ENCODE peak calls at places on chromosome 6, in five cellular contexts. G is heart right ventricle, Y is body of pancreas, M is esophagus squamous epithelium, O is fibroblast of lung. A is an unnamed sample.

GRCh38 chr6:43478008-43478372 is 620 bp downstream of the TJAP1 start:
- DNase-seq in G (no peak), M (no peak), O (no peak), Y (no peak), A (no peak)

GRCh38 chr6:158605266-158605878 is 39.2 kb downstream of the DYNLT1 start:
- DNase-seq in M (no peak), Y (peak), G (no peak), O (peak), A (peak)

GRCh38 chr6:6315660-6316059 is 4.8 kb downstream of the F13A1 start:
- DNase-seq in O (peak), Y (peak), G (no peak), M (no peak), A (peak)

GRCh38 chr6:15623282-15624116 is 39.3 kb downstream of the DTNBP1 start:
- DNase-seq in M (no peak), Y (no peak), O (peak), G (no peak), A (no peak)

GRCh38 chr6:96836579-96837137 is 619 bp downstream of the GPR63 start:
- DNase-seq in Y (no peak), G (no peak), M (no peak), O (peak), A (no peak)

GRCh38 chr6:33630014-33630413 is 8.9 kb downstream of the ITPR3 start:
- DNase-seq in M (no peak), O (no peak), G (no peak), Y (no peak), A (no peak)

GRCh38 chr6:7725849-7726415 is at the start of gene BMP6:
- DNase-seq in M (no peak), G (peak), Y (peak), O (peak), A (peak)

GRCh38 chr6:151757506-151757955 is 50.0 kb upstream of the ESR1 start:
- DNase-seq in M (no peak), Y (no peak), O (no peak), G (no peak), A (no peak)

GRCh38 chr6:51514396-51515051 is 572.9 kb downstream of the PKHD1 start:
- DNase-seq in G (no peak), M (no peak), O (no peak), Y (no peak), A (no peak)

GRCh38 chr6:36371231-36371630 is 16.2 kb downstream of the ETV7 start:
- DNase-seq in Y (no peak), M (no peak), O (no peak), G (no peak), A (no peak)

GRCh38 chr6:110358536-110359148 is 493 bp upstream of the METTL24 start:
- DNase-seq in G (no peak), Y (no peak), O (no peak), M (no peak), A (no peak)

GRCh38 chr6:21752054-21752811 is 158.7 kb downstream of the SOX4 start:
- DNase-seq in O (no peak), M (no peak), Y (no peak), G (no peak), A (no peak)

GRCh38 chr6:142773324-142773723 is 171.7 kb downstream of the HIVEP2 start:
- DNase-seq in G (no peak), M (no peak), Y (no peak), O (no peak), A (no peak)

GRCh38 chr6:36242161-36242560 is 27.7 kb upstream of the PNPLA1 start:
- DNase-seq in G (no peak), O (no peak), M (no peak), Y (no peak), A (no peak)

GRCh38 chr6:126947070-126947469 is 171.4 kb upstream of the RSPO3 start:
- DNase-seq in O (peak), G (no peak), M (no peak), Y (no peak), A (no peak)

GRCh38 chr6:16471222-16471784 is 232.9 kb downstream of the GMPR start:
- DNase-seq in O (no peak), Y (no peak), M (no peak), G (no peak), A (no peak)

GRCh38 chr6:148535976-148536375 is 193.3 kb downstream of the SASH1 start:
- DNase-seq in G (no peak), Y (no peak), M (no peak), O (peak), A (no peak)

GRCh38 chr6:126812651-126813050 is 305.8 kb upstream of the RSPO3 start:
- DNase-seq in Y (no peak), M (no peak), G (no peak), O (peak), A (no peak)

GRCh38 chr6:75149253-75149652 is 56.6 kb downstream of the COL12A1 start:
- DNase-seq in G (no peak), Y (no peak), O (no peak), M (no peak), A (no peak)

GRCh38 chr6:16585805-16586204 is 175.5 kb downstream of the ATXN1 start:
- DNase-seq in Y (no peak), O (peak), M (no peak), G (no peak), A (no peak)

GRCh38 chr6:109496036-109496761 is 13.2 kb upstream of the ZBTB24 start:
- DNase-seq in M (no peak), G (no peak), O (no peak), Y (no peak), A (no peak)

GRCh38 chr6:153511896-153512496 is 380.9 kb upstream of the RGS17 start:
- DNase-seq in G (no peak), M (no peak), Y (no peak), O (peak), A (no peak)

GRCh38 chr6:7587631-7588100 is 2.3 kb upstream of the SNRNP48 start:
- DNase-seq in G (no peak), Y (no peak), M (no peak), O (no peak), A (no peak)

GRCh38 chr6:39729945-39730344 is 4.7 kb upstream of the KIF6 start:
- DNase-seq in Y (no peak), G (no peak), M (no peak), O (no peak), A (no peak)

GRCh38 chr6:90859612-90860011 is 272.7 kb upstream of the MAP3K7 start:
- DNase-seq in G (no peak), Y (no peak), M (no peak), O (peak), A (no peak)

DNA sequence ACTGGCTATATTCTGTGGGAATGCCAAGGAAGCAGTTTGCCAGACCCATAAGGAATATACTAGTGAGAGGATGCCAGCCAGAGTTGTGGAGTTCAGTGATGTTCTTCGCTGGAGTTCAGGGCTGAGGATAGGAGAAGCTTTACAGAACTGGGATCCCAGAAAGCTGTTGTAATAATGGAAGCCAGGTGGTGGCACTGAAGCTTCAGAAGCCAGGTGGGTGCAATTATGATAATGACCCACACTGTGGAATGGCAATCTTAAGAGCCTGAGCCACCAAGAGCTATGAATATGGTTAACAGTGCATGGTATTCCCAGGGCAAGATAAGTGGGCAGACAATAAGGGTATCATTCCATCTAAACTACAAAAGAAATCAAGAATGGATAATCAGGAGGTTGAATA is 25.1 kb upstream of the ENPP1 start:
- DNase-seq in O (no peak), G (no peak), Y (peak), M (no peak), A (no peak)
- TF ChIP-seq CTCF in O (no peak), G (peak), Y (peak), M (no peak), A (peak)

GRCh38 chr6:129320892-129321291 is 389.1 kb downstream of the ARHGAP18 start:
- DNase-seq in M (no peak), Y (no peak), G (no peak), O (no peak), A (no peak)
- H3K4me3 ChIP-seq in M (no peak), Y (no peak), G (no peak), O (no peak), A (no peak)

DNA sequence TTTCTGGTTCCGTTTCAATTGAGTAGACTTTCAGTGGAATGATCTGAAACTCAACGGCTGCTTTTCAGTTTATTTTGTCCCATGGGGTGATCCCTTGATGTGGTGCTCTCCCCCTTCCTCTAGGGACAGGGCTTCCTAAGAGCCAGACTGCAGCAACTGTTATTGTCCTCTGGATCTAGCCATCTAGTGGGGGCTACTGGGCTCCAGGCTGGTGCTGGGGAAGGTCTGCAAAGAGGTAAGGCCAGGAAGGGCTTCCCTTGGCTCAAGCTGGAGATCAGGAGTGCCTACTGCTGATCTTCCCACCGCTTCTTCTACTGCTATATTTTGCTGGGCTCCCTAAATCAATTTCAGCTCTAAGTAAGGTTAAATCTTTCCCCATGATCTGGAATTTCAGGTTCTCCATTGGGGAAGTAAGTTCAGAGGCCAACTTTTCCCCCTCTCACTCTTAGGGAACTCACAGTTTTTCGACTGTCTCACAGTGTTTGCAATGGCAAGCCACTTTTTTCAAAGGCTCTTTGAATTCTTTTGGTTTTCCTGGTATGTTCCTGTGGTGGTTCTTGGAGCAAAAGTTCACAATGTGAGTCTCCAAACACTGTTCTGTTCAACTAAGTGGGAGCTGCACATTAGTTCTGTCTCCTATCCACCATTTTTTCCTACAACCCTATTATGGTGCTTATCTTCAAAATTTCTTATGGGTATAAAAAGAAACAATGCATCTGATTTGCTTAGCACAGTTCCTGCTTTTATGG is 286.2 kb upstream of the EXOC2 start:
- DNase-seq in G (no peak), Y (no peak), M (no peak), O (peak), A (no peak)
- TF ChIP-seq CTCF in G (no peak), Y (no peak), M (no peak), O (no peak), A (no peak)

GRCh38 chr6:31171931-31172882 is 1.7 kb upstream of the POU5F1 start:
- DNase-seq in Y (no peak), O (no peak), G (no peak), M (no peak), A (no peak)

GRCh38 chr6:31168606-31169005 is 1.9 kb downstream of the POU5F1 start:
- DNase-seq in Y (no peak), O (no peak), G (no peak), M (no peak), A (no peak)

GRCh38 chr6:31170987-31171671 is 647 bp upstream of the POU5F1 start:
- DNase-seq in O (no peak), Y (no peak), G (no peak), M (no peak), A (no peak)

GRCh38 chr6:31169123-31169857 is 1.2 kb downstream of the POU5F1 start:
- DNase-seq in Y (no peak), G (no peak), M (no peak), O (no peak), A (no peak)

DNA sequence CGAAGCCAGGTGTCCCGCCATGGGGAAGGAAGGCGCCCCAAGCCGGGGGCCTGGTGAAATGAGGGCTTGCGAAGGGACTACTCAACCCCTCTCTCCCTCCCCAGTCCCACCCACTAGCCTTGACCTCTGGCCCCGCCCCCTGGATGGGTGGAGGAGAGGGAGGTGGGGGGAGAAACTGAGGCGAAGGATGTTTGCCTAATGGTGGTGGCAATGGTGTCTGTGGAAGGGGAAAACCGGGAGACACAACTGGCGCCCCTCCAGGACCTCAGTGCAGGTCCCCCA is at the start of gene POU5F1:
- DNase-seq in Y (no peak), M (no peak), G (no peak), O (no peak), A (no peak)
- H3K4me3 ChIP-seq in Y (no peak), M (no peak), G (no peak), O (no peak), A (no peak)

DNA sequence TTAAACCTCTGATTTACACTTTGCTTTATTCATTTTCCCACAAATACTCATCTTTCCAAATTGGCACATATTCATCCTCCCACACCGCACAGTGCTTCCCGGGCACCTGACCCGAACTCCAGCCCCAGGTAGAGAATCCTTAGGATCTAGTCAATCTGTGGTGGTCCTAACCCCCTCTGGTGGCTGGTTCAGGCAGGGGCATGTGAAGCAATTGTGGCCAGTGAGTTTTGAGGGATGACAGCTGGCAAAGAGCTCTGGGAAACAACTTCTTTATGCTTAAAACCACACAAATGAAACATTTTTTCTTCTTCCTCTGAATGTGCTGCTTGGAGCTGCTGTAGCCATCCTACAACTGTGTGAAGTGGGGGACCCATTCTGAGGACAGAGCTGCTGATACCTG is 54.7 kb downstream of the ELOVL5 start:
- DNase-seq in Y (no peak), G (no peak), O (peak), M (no peak), A (no peak)
- TF ChIP-seq CTCF in Y (no peak), G (peak), O (peak), M (peak), A (no peak)

GRCh38 chr6:56806368-56806767 is 148.5 kb upstream of the BEND6 start:
- DNase-seq in O (no peak), Y (no peak), M (no peak), G (no peak), A (no peak)

GRCh38 chr6:56807335-56807991 is 147.4 kb upstream of the BEND6 start:
- DNase-seq in M (no peak), Y (no peak), G (no peak), O (peak), A (no peak)

GRCh38 chr6:56804996-56805395 is 149.9 kb upstream of the BEND6 start:
- DNase-seq in G (no peak), Y (no peak), M (no peak), O (peak), A (no peak)

GRCh38 chr6:56807992-56808342 is 146.9 kb upstream of the BEND6 start:
- DNase-seq in O (peak), G (no peak), Y (no peak), M (no peak), A (no peak)

GRCh38 chr6:56808871-56809359 is 146.0 kb upstream of the BEND6 start:
- DNase-seq in M (no peak), Y (no peak), O (no peak), G (no peak), A (no peak)
- H3K4me3 ChIP-seq in M (no peak), Y (no peak), O (no peak), G (no peak), A (no peak)

DNA sequence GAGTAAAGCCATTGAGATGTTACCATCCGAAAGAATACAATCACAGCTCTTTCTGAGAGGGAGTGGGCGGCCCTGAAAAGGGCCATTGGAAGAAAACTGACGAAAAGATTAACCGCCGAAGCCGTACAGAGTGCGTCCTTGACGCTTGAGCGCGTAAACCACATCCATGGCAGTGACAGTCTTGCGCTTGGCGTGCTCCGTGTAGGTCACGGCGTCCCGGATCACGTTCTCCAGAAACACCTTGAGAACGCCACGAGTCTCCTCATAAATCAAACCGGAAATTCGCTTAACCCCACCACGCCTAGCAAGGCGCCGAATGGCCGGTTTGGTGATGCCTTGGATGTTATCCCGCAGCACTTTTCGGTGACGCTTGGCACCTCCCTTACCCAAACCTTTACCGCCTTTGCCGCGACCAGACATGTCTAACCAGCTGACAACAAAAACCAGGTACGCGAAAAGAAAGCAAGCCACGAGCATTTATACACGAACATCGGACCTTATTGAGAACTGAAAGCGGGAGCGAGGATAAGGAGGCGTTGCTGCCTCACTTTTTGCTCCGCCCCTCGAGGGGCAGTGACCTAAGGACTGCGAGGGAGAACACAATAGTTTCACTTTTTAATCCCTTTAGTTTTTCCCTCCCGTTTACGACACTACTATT is 60.3 kb upstream of the HFE start:
- DNase-seq in Y (peak), G (peak), M (peak), O (peak), A (peak)
- TF ChIP-seq CTCF in Y (no peak), G (no peak), M (no peak), O (no peak), A (no peak)

GRCh38 chr6:133889557-133890301 is 816 bp downstream of the TCF21 start:
- DNase-seq in G (peak), M (no peak), Y (no peak), O (peak), A (no peak)
- H3K4me3 ChIP-seq in G (peak), M (peak), Y (no peak), O (peak), A (no peak)

DNA sequence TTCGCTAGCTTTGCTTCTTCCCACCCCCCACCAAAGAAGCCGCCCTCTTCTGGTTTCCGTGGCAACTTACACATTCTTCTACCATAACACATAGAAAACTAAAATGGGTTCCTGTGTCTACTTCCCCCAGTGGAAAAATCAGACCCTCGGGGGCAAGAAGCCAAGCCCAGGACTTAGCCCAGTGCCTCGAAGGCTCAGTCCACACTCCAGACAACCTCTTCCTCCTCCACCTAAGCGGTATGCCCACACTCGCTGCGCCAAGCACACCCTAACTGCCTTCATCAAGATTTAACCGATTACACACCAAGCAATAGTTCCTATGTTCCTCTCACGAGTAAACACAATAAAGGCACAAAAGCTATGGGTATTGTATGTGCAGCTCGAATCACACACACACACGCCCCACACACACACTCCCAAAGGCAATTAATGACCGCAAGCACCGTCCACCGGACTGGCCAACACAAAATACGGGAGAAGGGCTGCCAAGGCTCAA is 537 bp downstream of the PPIL4 start:
- DNase-seq in Y (peak), M (peak), G (peak), O (peak), A (no peak)
- TF ChIP-seq CTCF in Y (no peak), M (no peak), G (no peak), O (peak), A (no peak)

GRCh38 chr6:3259491-3259958 is 778 bp downstream of the PSMG4 start:
- DNase-seq in O (no peak), M (no peak), G (peak), Y (peak), A (no peak)

GRCh38 chr6:3260772-3261517 is 2.2 kb downstream of the PSMG4 start:
- DNase-seq in Y (no peak), M (no peak), G (no peak), O (no peak), A (no peak)

GRCh38 chr6:3261518-3261820 is 2.7 kb downstream of the PSMG4 start:
- DNase-seq in O (no peak), M (no peak), Y (no peak), G (no peak), A (no peak)

GRCh38 chr6:3258720-3259490 is at the start of gene PSMG4:
- DNase-seq in G (peak), O (peak), Y (peak), M (peak), A (peak)

DNA sequence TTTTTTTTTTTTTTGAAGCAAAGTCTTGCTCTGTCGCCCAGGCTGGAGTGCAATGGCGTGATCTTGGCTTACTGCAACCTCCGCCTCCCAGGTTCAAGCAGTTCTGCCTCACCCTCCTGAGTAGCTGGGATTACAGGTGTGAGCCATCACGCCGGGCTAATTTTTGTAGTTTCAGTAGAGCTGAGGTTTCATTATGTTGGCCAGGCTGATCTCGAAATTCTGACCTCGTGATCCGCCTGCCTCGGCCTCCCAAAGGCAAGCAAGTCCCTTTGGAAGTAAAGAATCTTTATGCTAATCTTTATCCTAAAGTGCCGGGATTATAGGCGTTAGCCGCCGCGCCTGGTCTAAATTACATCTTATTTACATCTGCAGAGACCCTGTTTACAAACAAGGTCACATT is 1.5 kb downstream of the PSMG4 start:
- DNase-seq in M (no peak), O (no peak), G (no peak), Y (no peak), A (no peak)
- H3K4me3 ChIP-seq in M (peak), O (no peak), G (peak), Y (no peak), A (peak)